ENCODE peak calls at places on chromosomes 13 and 19, in ten cellular contexts. P, L, Z, B, O, G, S, X, Q and I are unnamed samples.

GRCh38 chr19:31761281-31761913 is 412.2 kb upstream of the TSHZ3 start:
- DNase-seq in S (no peak), B (no peak), O (no peak), Q (no peak), G (no peak), P (no peak), Z (no peak), X (no peak), L (no peak), I (no peak)

GRCh38 chr19:32238076-32238475 is 107.3 kb upstream of the ZNF507 start:
- DNase-seq in X (no peak), O (no peak), Z (no peak), S (no peak), L (no peak), G (no peak), B (no peak), Q (no peak), P (no peak), I (no peak)

GRCh38 chr19:33612928-33613327 is 8.8 kb upstream of the CHST8 start:
- DNase-seq in B (no peak), L (no peak), O (no peak), P (no peak), Z (no peak), S (no peak), G (no peak), X (no peak), Q (no peak), I (no peak)

GRCh38 chr13:31896427-31896826 is 135.1 kb upstream of the FRY start:
- DNase-seq in Z (no peak), G (no peak), L (no peak), Q (no peak), B (no peak), X (peak), P (no peak), S (no peak), O (peak), I (no peak)

GRCh38 chr19:29967623-29968022 is 25.6 kb downstream of the URI1 start:
- DNase-seq in Q (no peak), X (no peak), G (no peak), O (peak), B (no peak), Z (no peak), L (no peak), S (no peak), P (no peak), I (no peak)

GRCh38 chr19:56272448-56272847 is at the start of gene EDDM13:
- DNase-seq in O (no peak), Q (no peak), P (no peak), S (no peak), X (no peak), Z (no peak), L (no peak), G (no peak), B (no peak), I (no peak)

GRCh38 chr13:110409581-110409992 is 102.5 kb downstream of the COL4A2 start:
- DNase-seq in G (no peak), P (no peak), O (no peak), X (peak), B (no peak), Z (no peak), Q (no peak), L (no peak), S (no peak), I (peak)

GRCh38 chr13:74560325-74560724 is 426.1 kb upstream of the KLF12 start:
- DNase-seq in X (no peak), L (no peak), P (no peak), Z (no peak), G (no peak), B (no peak), O (no peak), Q (no peak), S (no peak), I (no peak)

GRCh38 chr19:16949496-16950023 is 60.8 kb downstream of the F2RL3 start:
- DNase-seq in G (no peak), X (no peak), L (no peak), B (no peak), S (no peak), P (no peak), Q (no peak), O (no peak), Z (no peak), I (no peak)

GRCh38 chr13:106103779-106104178 is 431.7 kb downstream of the EFNB2 start:
- DNase-seq in Q (no peak), L (no peak), S (no peak), B (peak), O (no peak), X (peak), Z (peak), G (no peak), P (peak), I (no peak)